ENCODE peak calls at places on chromosomes 1 and 21, in seven cellular contexts. One of them, this sample, is unnamed.

GRCh38 chr1:169013821-169014220 is 92.7 kb upstream of the ATP1B1 start:
- DNase-seq in left lung: no peak
- DNase-seq in CD4-positive, alpha-beta memory T cell: no peak
- DNase-seq in stomach: no peak
- DNase-seq in breast epithelium: no peak
- DNase-seq in colonic mucosa: no peak
- DNase-seq in GM06990: no peak
- DNase-seq in this sample: no peak

GRCh38 chr1:64906447-64906846 is 59.9 kb downstream of the JAK1 start:
- DNase-seq in left lung: no peak
- DNase-seq in CD4-positive, alpha-beta memory T cell: no peak
- DNase-seq in stomach: no peak
- DNase-seq in breast epithelium: no peak
- DNase-seq in colonic mucosa: no peak
- DNase-seq in GM06990: no peak
- DNase-seq in this sample: no peak

GRCh38 chr1:227891955-227892871 is 55.5 kb downstream of the WNT9A start:
- DNase-seq in left lung: peak; percentile 66
- DNase-seq in CD4-positive, alpha-beta memory T cell: no peak
- DNase-seq in stomach: peak; percentile 19
- DNase-seq in breast epithelium: peak; percentile 36
- DNase-seq in colonic mucosa: peak; percentile 13
- DNase-seq in GM06990: no peak
- DNase-seq in this sample: no peak

GRCh38 chr1:41919764-41920397 is 1.2 kb upstream of the HIVEP3 start:
- DNase-seq in left lung: peak; percentile 79
- DNase-seq in CD4-positive, alpha-beta memory T cell: peak; percentile 78
- DNase-seq in stomach: peak; percentile 40
- DNase-seq in breast epithelium: no peak
- DNase-seq in colonic mucosa: no peak
- DNase-seq in GM06990: peak; percentile 61
- DNase-seq in this sample: peak; percentile 95

GRCh38 chr1:220785166-220786056 is 1.3 kb upstream of the MTARC1 start:
- DNase-seq in left lung: no peak
- DNase-seq in CD4-positive, alpha-beta memory T cell: no peak
- DNase-seq in stomach: no peak
- DNase-seq in breast epithelium: no peak
- DNase-seq in colonic mucosa: peak; percentile 20
- DNase-seq in GM06990: no peak
- DNase-seq in this sample: no peak

GRCh38 chr1:3069491-3070303 is 694 bp downstream of the PRDM16 start:
- DNase-seq in left lung: peak; percentile 75
- DNase-seq in CD4-positive, alpha-beta memory T cell: no peak
- DNase-seq in stomach: no peak
- DNase-seq in breast epithelium: no peak
- DNase-seq in colonic mucosa: peak; percentile 36
- DNase-seq in GM06990: no peak
- DNase-seq in this sample: no peak

GRCh38 chr1:39845569-39846566 is 37.4 kb downstream of the TRIT1 start:
- DNase-seq in left lung: peak; percentile 84
- DNase-seq in CD4-positive, alpha-beta memory T cell: peak; percentile 90
- DNase-seq in stomach: peak; percentile 90
- DNase-seq in breast epithelium: peak; percentile 57
- DNase-seq in colonic mucosa: peak; percentile 95
- DNase-seq in GM06990: peak; percentile 65
- DNase-seq in this sample: peak; percentile 69

GRCh38 chr1:43970502-43970901 is 692 bp downstream of the DPH2 start:
- DNase-seq in left lung: no peak
- DNase-seq in CD4-positive, alpha-beta memory T cell: no peak
- DNase-seq in stomach: no peak
- DNase-seq in breast epithelium: no peak
- DNase-seq in colonic mucosa: no peak
- DNase-seq in GM06990: no peak
- DNase-seq in this sample: no peak

GRCh38 chr1:233714631-233715217 is 100.8 kb downstream of the KCNK1 start:
- DNase-seq in left lung: no peak
- DNase-seq in CD4-positive, alpha-beta memory T cell: no peak
- DNase-seq in stomach: peak; percentile 60
- DNase-seq in breast epithelium: no peak
- DNase-seq in colonic mucosa: no peak
- DNase-seq in GM06990: no peak
- DNase-seq in this sample: no peak

GRCh38 chr1:162389021-162389818 is 7.7 kb downstream of the C1orf226 start:
- DNase-seq in left lung: no peak
- DNase-seq in CD4-positive, alpha-beta memory T cell: no peak
- DNase-seq in stomach: no peak
- DNase-seq in breast epithelium: no peak
- DNase-seq in colonic mucosa: no peak
- DNase-seq in GM06990: no peak
- DNase-seq in this sample: no peak

GRCh38 chr1:206526064-206526911 is 19.0 kb downstream of the RASSF5 start:
- DNase-seq in left lung: no peak
- DNase-seq in CD4-positive, alpha-beta memory T cell: no peak
- DNase-seq in stomach: peak; percentile 71
- DNase-seq in breast epithelium: no peak
- DNase-seq in colonic mucosa: no peak
- DNase-seq in GM06990: no peak
- DNase-seq in this sample: no peak

GRCh38 chr1:157115429-157115838 is 15.8 kb upstream of the ETV3L start:
- DNase-seq in left lung: no peak
- DNase-seq in CD4-positive, alpha-beta memory T cell: no peak
- DNase-seq in stomach: no peak
- DNase-seq in breast epithelium: peak; percentile 25
- DNase-seq in colonic mucosa: no peak
- DNase-seq in GM06990: no peak
- DNase-seq in this sample: no peak

GRCh38 chr1:223225061-223225460 is 82.0 kb upstream of the TLR5 start:
- DNase-seq in left lung: no peak
- DNase-seq in CD4-positive, alpha-beta memory T cell: no peak
- DNase-seq in stomach: no peak
- DNase-seq in breast epithelium: no peak
- DNase-seq in colonic mucosa: no peak
- DNase-seq in GM06990: no peak
- DNase-seq in this sample: no peak

GRCh38 chr1:180225403-180225802 is 4.7 kb upstream of the LHX4 start:
- DNase-seq in left lung: no peak
- DNase-seq in CD4-positive, alpha-beta memory T cell: no peak
- DNase-seq in stomach: no peak
- DNase-seq in breast epithelium: no peak
- DNase-seq in colonic mucosa: no peak
- DNase-seq in GM06990: no peak
- DNase-seq in this sample: no peak

GRCh38 chr1:109186704-109187071 is 27.0 kb upstream of the SARS1 start:
- DNase-seq in left lung: no peak
- DNase-seq in CD4-positive, alpha-beta memory T cell: no peak
- DNase-seq in stomach: no peak
- DNase-seq in breast epithelium: no peak
- DNase-seq in colonic mucosa: peak; percentile 29
- DNase-seq in GM06990: no peak
- DNase-seq in this sample: no peak

GRCh38 chr1:193939585-193939984 is 753.2 kb upstream of the B3GALT2 start:
- DNase-seq in left lung: no peak
- DNase-seq in CD4-positive, alpha-beta memory T cell: no peak
- DNase-seq in stomach: no peak
- DNase-seq in breast epithelium: no peak
- DNase-seq in colonic mucosa: no peak
- DNase-seq in GM06990: no peak
- DNase-seq in this sample: no peak

GRCh38 chr1:239833709-239834108 is 258.0 kb upstream of the FMN2 start:
- DNase-seq in left lung: no peak
- DNase-seq in CD4-positive, alpha-beta memory T cell: no peak
- DNase-seq in stomach: no peak
- DNase-seq in breast epithelium: no peak
- DNase-seq in colonic mucosa: no peak
- DNase-seq in GM06990: no peak
- DNase-seq in this sample: no peak

GRCh38 chr1:236603896-236604217 is 459 bp downstream of the HEATR1 start:
- DNase-seq in left lung: no peak
- DNase-seq in CD4-positive, alpha-beta memory T cell: no peak
- DNase-seq in stomach: no peak
- DNase-seq in breast epithelium: no peak
- DNase-seq in colonic mucosa: peak; percentile 19
- DNase-seq in GM06990: no peak
- DNase-seq in this sample: no peak

GRCh38 chr1:234921266-234922062 is 207.2 kb downstream of the TOMM20 start:
- DNase-seq in left lung: no peak
- DNase-seq in CD4-positive, alpha-beta memory T cell: no peak
- DNase-seq in stomach: peak; percentile 75
- DNase-seq in breast epithelium: peak; percentile 75
- DNase-seq in colonic mucosa: no peak
- DNase-seq in GM06990: no peak
- DNase-seq in this sample: no peak

GRCh38 chr21:33441489-33442477 is 38.0 kb downstream of the TMEM50B start:
- DNase-seq in left lung: no peak
- DNase-seq in CD4-positive, alpha-beta memory T cell: no peak
- DNase-seq in stomach: no peak
- DNase-seq in breast epithelium: no peak
- DNase-seq in colonic mucosa: peak; percentile 67
- DNase-seq in GM06990: peak; percentile 82
- DNase-seq in this sample: no peak

GRCh38 chr1:197927908-197928665 is 10.9 kb downstream of the LHX9 start:
- DNase-seq in left lung: no peak
- DNase-seq in CD4-positive, alpha-beta memory T cell: no peak
- DNase-seq in stomach: no peak
- DNase-seq in breast epithelium: no peak
- DNase-seq in colonic mucosa: no peak
- DNase-seq in GM06990: no peak
- DNase-seq in this sample: no peak

GRCh38 chr1:169491845-169492281 is 6.1 kb upstream of the SLC19A2 start:
- DNase-seq in left lung: no peak
- DNase-seq in CD4-positive, alpha-beta memory T cell: no peak
- DNase-seq in stomach: no peak
- DNase-seq in breast epithelium: no peak
- DNase-seq in colonic mucosa: no peak
- DNase-seq in GM06990: peak; percentile 20
- DNase-seq in this sample: no peak

GRCh38 chr1:198437352-198437751 is 103.1 kb downstream of the ATP6V1G3 start:
- DNase-seq in left lung: no peak
- DNase-seq in CD4-positive, alpha-beta memory T cell: no peak
- DNase-seq in stomach: no peak
- DNase-seq in breast epithelium: no peak
- DNase-seq in colonic mucosa: no peak
- DNase-seq in GM06990: no peak
- DNase-seq in this sample: no peak

GRCh38 chr1:53656062-53656915 is 82.7 kb downstream of the GLIS1 start:
- DNase-seq in left lung: no peak
- DNase-seq in CD4-positive, alpha-beta memory T cell: no peak
- DNase-seq in stomach: no peak
- DNase-seq in breast epithelium: no peak
- DNase-seq in colonic mucosa: no peak
- DNase-seq in GM06990: no peak
- DNase-seq in this sample: no peak

GRCh38 chr21:26842300-26842699 is 2.9 kb downstream of the ADAMTS1 start:
- DNase-seq in left lung: no peak
- DNase-seq in CD4-positive, alpha-beta memory T cell: no peak
- DNase-seq in stomach: no peak
- DNase-seq in breast epithelium: no peak
- DNase-seq in colonic mucosa: no peak
- DNase-seq in GM06990: no peak
- DNase-seq in this sample: no peak

GRCh38 chr1:21022279-21023040 is 154.2 kb downstream of the EIF4G3 start:
- DNase-seq in left lung: no peak
- DNase-seq in CD4-positive, alpha-beta memory T cell: peak; percentile 20
- DNase-seq in stomach: peak; percentile 56
- DNase-seq in breast epithelium: no peak
- DNase-seq in colonic mucosa: peak; percentile 72
- DNase-seq in GM06990: peak; percentile 64
- DNase-seq in this sample: peak; percentile 88

GRCh38 chr1:55400560-55400959 is 185.4 kb upstream of the USP24 start:
- DNase-seq in left lung: no peak
- DNase-seq in CD4-positive, alpha-beta memory T cell: no peak
- DNase-seq in stomach: no peak
- DNase-seq in breast epithelium: no peak
- DNase-seq in colonic mucosa: no peak
- DNase-seq in GM06990: no peak
- DNase-seq in this sample: no peak

DNA sequence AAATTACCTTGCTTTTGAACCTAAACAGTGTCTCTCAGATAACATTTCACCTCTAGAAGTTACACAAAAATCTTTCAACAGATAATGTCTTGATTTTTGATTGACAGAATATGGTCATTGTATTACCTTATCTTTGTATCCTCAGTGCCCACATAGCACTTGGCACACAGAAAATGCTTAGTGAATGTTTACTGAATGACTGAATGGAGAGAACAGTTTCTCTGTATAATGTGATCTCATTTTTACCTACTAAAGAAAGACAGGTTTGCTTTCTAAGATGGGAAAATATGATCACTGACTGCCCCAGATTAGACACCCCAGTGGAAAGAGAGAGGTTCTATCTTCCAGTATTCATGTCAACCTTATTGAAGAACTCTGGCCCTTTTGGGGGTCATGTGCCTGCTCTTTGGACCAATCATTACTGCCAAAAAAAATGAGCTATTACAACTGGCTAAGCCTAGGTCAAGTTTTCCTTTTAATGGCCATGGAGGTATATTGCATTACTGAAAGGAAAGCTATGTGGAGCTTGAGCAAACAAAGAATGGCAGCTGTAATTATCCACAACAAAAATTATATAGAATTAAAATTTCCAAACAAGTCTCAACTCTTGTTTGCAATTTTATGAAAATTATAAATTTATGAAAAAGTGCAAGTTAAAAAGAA is 117.4 kb downstream of the MAGI3 start:
- DNase-seq in left lung: no peak
- DNase-seq in CD4-positive, alpha-beta memory T cell: no peak
- DNase-seq in stomach: no peak
- DNase-seq in breast epithelium: no peak
- DNase-seq in colonic mucosa: no peak
- DNase-seq in GM06990: no peak
- DNase-seq in this sample: no peak
- H3K27me3 ChIP-seq in left lung: no peaks in the 10 kb centered on the region
- H3K27me3 ChIP-seq in CD4-positive, alpha-beta memory T cell: no peaks in the 10 kb centered on the region
- H3K27me3 ChIP-seq in stomach: no peaks in the 10 kb centered on the region
- H3K27me3 ChIP-seq in breast epithelium: no peaks in the 10 kb centered on the region
- H3K27me3 ChIP-seq in colonic mucosa: no peaks in the 10 kb centered on the region
- H3K27me3 ChIP-seq in GM06990: no peaks in the 10 kb centered on the region
- H3K27me3 ChIP-seq in this sample: no peaks in the 10 kb centered on the region

GRCh38 chr1:226530591-226530990 is 18.0 kb upstream of the STUM start:
- DNase-seq in left lung: no peak
- DNase-seq in CD4-positive, alpha-beta memory T cell: no peak
- DNase-seq in stomach: no peak
- DNase-seq in breast epithelium: no peak
- DNase-seq in colonic mucosa: no peak
- DNase-seq in GM06990: no peak
- DNase-seq in this sample: no peak
- H3K4me3 ChIP-seq in left lung: no peak overlapping the region
- H3K4me3 ChIP-seq in CD4-positive, alpha-beta memory T cell: no peak overlapping the region
- H3K4me3 ChIP-seq in stomach: no peak overlapping the region
- H3K4me3 ChIP-seq in breast epithelium: no peak overlapping the region
- H3K4me3 ChIP-seq in colonic mucosa: no peak overlapping the region
- H3K4me3 ChIP-seq in GM06990: no peak overlapping the region
- H3K4me3 ChIP-seq in this sample: no peak overlapping the region

GRCh38 chr1:22832414-22832786 is 121.8 kb downstream of the EPHB2 start:
- DNase-seq in left lung: no peak
- DNase-seq in CD4-positive, alpha-beta memory T cell: no peak
- DNase-seq in stomach: no peak
- DNase-seq in breast epithelium: no peak
- DNase-seq in colonic mucosa: no peak
- DNase-seq in GM06990: no peak
- DNase-seq in this sample: no peak
- H3K27me3 ChIP-seq in left lung: peaks cover 13% of the 10 kb centered on the region
- H3K27me3 ChIP-seq in CD4-positive, alpha-beta memory T cell: no peaks in the 10 kb centered on the region
- H3K27me3 ChIP-seq in stomach: no peaks in the 10 kb centered on the region
- H3K27me3 ChIP-seq in breast epithelium: no peaks in the 10 kb centered on the region
- H3K27me3 ChIP-seq in colonic mucosa: no peaks in the 10 kb centered on the region
- H3K27me3 ChIP-seq in GM06990: no peaks in the 10 kb centered on the region
- H3K27me3 ChIP-seq in this sample: no peaks in the 10 kb centered on the region

GRCh38 chr1:50880373-50880772 is 79.7 kb downstream of the FAF1 start:
- DNase-seq in left lung: no peak
- DNase-seq in CD4-positive, alpha-beta memory T cell: no peak
- DNase-seq in stomach: no peak
- DNase-seq in breast epithelium: no peak
- DNase-seq in colonic mucosa: no peak
- DNase-seq in GM06990: no peak
- DNase-seq in this sample: no peak
- H3K4me3 ChIP-seq in left lung: no peak overlapping the region
- H3K4me3 ChIP-seq in CD4-positive, alpha-beta memory T cell: no peak overlapping the region
- H3K4me3 ChIP-seq in stomach: no peak overlapping the region
- H3K4me3 ChIP-seq in breast epithelium: no peak overlapping the region
- H3K4me3 ChIP-seq in colonic mucosa: no peak overlapping the region
- H3K4me3 ChIP-seq in GM06990: no peak overlapping the region
- H3K4me3 ChIP-seq in this sample: no peak overlapping the region